ENCODE peak calls at places on chromosome 11, in eight cellular contexts. C is T-helper 2 cell; F is naive thymus-derived CD8-positive, alpha-beta T cell; N is ELF-1; S is T-cell; V is T follicular helper cell; M is H9; H is NCI-H1417 treated with DMSO at 0.1 percent for 48 hours. T is an unnamed sample.

GRCh38 chr11:74683279-74683871 is 47.9 kb downstream of the CHRDL2 start:
- DNase-seq in C (no peak), F (no peak), N (peak), S (no peak), V (no peak), M (no peak), H (no peak), T (peak)

GRCh38 chr11:57174656-57175055 is 7.1 kb upstream of the LRRC55 start:
- DNase-seq in C (no peak), F (no peak), N (no peak), S (no peak), V (no peak), M (no peak), H (no peak), T (no peak)

GRCh38 chr11:99513368-99513767 is 492.6 kb downstream of the CNTN5 start:
- DNase-seq in C (no peak), F (no peak), N (no peak), S (no peak), V (no peak), M (no peak), H (no peak), T (no peak)

GRCh38 chr11:134052395-134052987 is 16.4 kb upstream of the JAM3 start:
- DNase-seq in C (no peak), F (no peak), N (no peak), S (no peak), V (no peak), M (no peak), H (no peak), T (no peak)

GRCh38 chr11:45590743-45591142 is 74.7 kb downstream of the CHST1 start:
- DNase-seq in C (no peak), F (no peak), N (no peak), S (no peak), V (no peak), M (no peak), H (no peak), T (no peak)

GRCh38 chr11:102367364-102367763 is 20.4 kb downstream of the BIRC2 start:
- DNase-seq in C (peak), F (no peak), N (no peak), S (no peak), V (no peak), M (no peak), H (no peak), T (no peak)

GRCh38 chr11:112929432-112929831 is 31.8 kb upstream of the NCAM1 start:
- DNase-seq in C (no peak), F (no peak), N (no peak), S (no peak), V (no peak), M (no peak), H (no peak), T (no peak)

GRCh38 chr11:47377571-47378010 is 756 bp downstream of the SPI1 start:
- DNase-seq in C (no peak), F (no peak), N (no peak), S (no peak), V (no peak), M (no peak), H (no peak), T (no peak)

GRCh38 chr11:87819141-87819540 is 356.1 kb downstream of the RAB38 start:
- DNase-seq in C (no peak), F (no peak), N (no peak), S (no peak), V (no peak), M (no peak), H (no peak), T (no peak)

GRCh38 chr11:9973921-9974320 is 310.0 kb downstream of the SWAP70 start:
- DNase-seq in C (no peak), F (no peak), N (no peak), S (no peak), V (no peak), M (no peak), H (no peak), T (no peak)

GRCh38 chr11:28729339-28729738 is 621.2 kb downstream of the METTL15 start:
- DNase-seq in C (no peak), F (no peak), N (no peak), S (no peak), V (no peak), M (no peak), H (no peak), T (no peak)

GRCh38 chr11:118436639-118437045 is 350 bp downstream of the KMT2A start:
- DNase-seq in C (no peak), F (peak), N (peak), S (no peak), V (peak), M (peak), H (no peak), T (no peak)

GRCh38 chr11:115890500-115890899 is 386.3 kb upstream of the CADM1 start:
- DNase-seq in C (no peak), F (no peak), N (no peak), S (no peak), V (no peak), M (no peak), H (no peak), T (no peak)

GRCh38 chr11:46281374-46281831 is 3.9 kb downstream of the CREB3L1 start:
- DNase-seq in C (no peak), F (no peak), N (peak), S (no peak), V (no peak), M (no peak), H (no peak), T (no peak)

GRCh38 chr11:77072851-77073327 is 6.1 kb downstream of the CAPN5 start:
- DNase-seq in C (no peak), F (no peak), N (no peak), S (no peak), V (no peak), M (peak), H (no peak), T (no peak)

GRCh38 chr11:1382831-1383607 is 6.7 kb upstream of the BRSK2 start:
- DNase-seq in C (peak), F (peak), N (peak), S (peak), V (peak), M (peak), H (no peak), T (peak)

GRCh38 chr11:134752526-134752925 is 340.5 kb upstream of the B3GAT1 start:
- DNase-seq in C (no peak), F (no peak), N (no peak), S (no peak), V (no peak), M (no peak), H (no peak), T (no peak)

GRCh38 chr11:120335928-120336640 is at the start of gene ARHGEF12:
- DNase-seq in C (peak), F (peak), N (peak), S (peak), V (peak), M (peak), H (peak), T (peak)

GRCh38 chr11:132263231-132263630 is 892.8 kb downstream of the NTM start:
- DNase-seq in C (no peak), F (no peak), N (no peak), S (no peak), V (no peak), M (no peak), H (no peak), T (no peak)

GRCh38 chr11:27458182-27458581 is 14.4 kb downstream of the LGR4 start:
- DNase-seq in C (no peak), F (no peak), N (no peak), S (no peak), V (no peak), M (no peak), H (no peak), T (no peak)

GRCh38 chr11:1767399-1768140 is 3.8 kb upstream of the CTSD start:
- DNase-seq in C (no peak), F (no peak), N (no peak), S (no peak), V (no peak), M (no peak), H (no peak), T (peak)

GRCh38 chr11:5626191-5626590 is 1.4 kb downstream of the TRIM34 start:
- DNase-seq in C (no peak), F (no peak), N (no peak), S (no peak), V (no peak), M (no peak), H (no peak), T (no peak)

GRCh38 chr11:35413568-35413967 is 5.8 kb downstream of the SLC1A2 start:
- DNase-seq in C (no peak), F (no peak), N (no peak), S (no peak), V (no peak), M (no peak), H (no peak), T (no peak)

GRCh38 chr11:118621898-118622375 is 14.5 kb downstream of the PHLDB1 start:
- DNase-seq in C (no peak), F (no peak), N (no peak), S (no peak), V (no peak), M (no peak), H (no peak), T (no peak)

T was measured in cardiac septum.